ENCODE peak calls at places on chromosomes 12 and 14, in four cellular contexts. One of them, this sample, is unnamed.

GRCh38 chr14:61965030-61965745 is 203.0 kb downstream of the SNAPC1 start:
- DNase-seq in endothelial cell: no peak
- DNase-seq in WERI-Rb-1: no peak
- DNase-seq in H54: no peak
- DNase-seq in this sample: no peak

GRCh38 chr12:46217686-46218508 is 50.9 kb downstream of the SLC38A1 start:
- DNase-seq in endothelial cell: no peak
- DNase-seq in WERI-Rb-1: no peak
- DNase-seq in H54: no peak
- DNase-seq in this sample: no peak

GRCh38 chr14:93035917-93036651 is 79.6 kb downstream of the ITPK1 start:
- DNase-seq in endothelial cell: no peak
- DNase-seq in WERI-Rb-1: no peak
- DNase-seq in H54: peak
- DNase-seq in this sample: peak

GRCh38 chr14:81743605-81744004 is 210.0 kb upstream of the SEL1L start:
- DNase-seq in endothelial cell: no peak
- DNase-seq in WERI-Rb-1: no peak
- DNase-seq in H54: no peak
- DNase-seq in this sample: peak

GRCh38 chr14:51430600-51430999 is 190.6 kb downstream of the TMX1 start:
- DNase-seq in endothelial cell: no peak
- DNase-seq in WERI-Rb-1: no peak
- DNase-seq in H54: no peak
- DNase-seq in this sample: no peak

GRCh38 chr12:64824500-64825142 is at the start of gene TBC1D30:
- DNase-seq in endothelial cell: peak
- DNase-seq in WERI-Rb-1: peak
- DNase-seq in H54: no peak
- DNase-seq in this sample: peak

GRCh38 chr12:52645120-52645761 is 6.8 kb downstream of the KRT2 start:
- DNase-seq in endothelial cell: no peak
- DNase-seq in WERI-Rb-1: no peak
- DNase-seq in H54: no peak
- DNase-seq in this sample: no peak

GRCh38 chr12:52518574-52519469 is 1.4 kb downstream of the KRT5 start:
- DNase-seq in endothelial cell: no peak
- DNase-seq in WERI-Rb-1: no peak
- DNase-seq in H54: no peak
- DNase-seq in this sample: no peak

GRCh38 chr12:104604070-104604994 is 147.6 kb downstream of the CHST11 start:
- DNase-seq in endothelial cell: peak
- DNase-seq in WERI-Rb-1: no peak
- DNase-seq in H54: peak
- DNase-seq in this sample: no peak

GRCh38 chr12:110079477-110080400 is 31.4 kb upstream of the C12orf76 start:
- DNase-seq in endothelial cell: no peak
- DNase-seq in WERI-Rb-1: no peak
- DNase-seq in H54: no peak
- DNase-seq in this sample: peak

GRCh38 chr12:2691340-2692111 is 103.2 kb upstream of the FKBP4 start:
- DNase-seq in endothelial cell: peak
- DNase-seq in WERI-Rb-1: peak
- DNase-seq in H54: no peak
- DNase-seq in this sample: no peak

GRCh38 chr14:72892103-72892878 is 1.6 kb downstream of the DPF3 start:
- DNase-seq in endothelial cell: peak
- DNase-seq in WERI-Rb-1: no peak
- DNase-seq in H54: peak
- DNase-seq in this sample: peak

GRCh38 chr12:58425481-58426392 is 484.4 kb downstream of the ATP23 start:
- DNase-seq in endothelial cell: no peak
- DNase-seq in WERI-Rb-1: no peak
- DNase-seq in H54: peak
- DNase-seq in this sample: peak

GRCh38 chr12:10395390-10395998 is 5.7 kb upstream of the KLRK1 start:
- DNase-seq in endothelial cell: no peak
- DNase-seq in WERI-Rb-1: no peak
- DNase-seq in H54: peak
- DNase-seq in this sample: no peak

GRCh38 chr14:105974902-105975301 is 448.5 kb downstream of the TMEM121 start:
- DNase-seq in endothelial cell: no peak
- DNase-seq in WERI-Rb-1: peak
- DNase-seq in H54: no peak
- DNase-seq in this sample: no peak

GRCh38 chr14:88791252-88791621 is 1.5 kb downstream of the EML5 start:
- DNase-seq in endothelial cell: no peak
- DNase-seq in WERI-Rb-1: no peak
- DNase-seq in H54: no peak
- DNase-seq in this sample: no peak

GRCh38 chr12:233615-233968 is 19.6 kb upstream of the SLC6A12 start:
- DNase-seq in endothelial cell: no peak
- DNase-seq in WERI-Rb-1: no peak
- DNase-seq in H54: no peak
- DNase-seq in this sample: no peak

GRCh38 chr14:36625014-36625413 is 36.6 kb upstream of the PAX9 start:
- DNase-seq in endothelial cell: no peak
- DNase-seq in WERI-Rb-1: no peak
- DNase-seq in H54: no peak
- DNase-seq in this sample: no peak

GRCh38 chr12:76020281-76020680 is 11.3 kb downstream of the PHLDA1 start:
- DNase-seq in endothelial cell: no peak
- DNase-seq in WERI-Rb-1: no peak
- DNase-seq in H54: no peak
- DNase-seq in this sample: no peak

GRCh38 chr12:82788594-82788993 is 101.9 kb downstream of the TMTC2 start:
- DNase-seq in endothelial cell: no peak
- DNase-seq in WERI-Rb-1: no peak
- DNase-seq in H54: no peak
- DNase-seq in this sample: no peak

GRCh38 chr14:103529383-103530365 is 678 bp downstream of the TRMT61A start:
- DNase-seq in endothelial cell: no peak
- DNase-seq in WERI-Rb-1: no peak
- DNase-seq in H54: no peak
- DNase-seq in this sample: no peak

GRCh38 chr14:31025335-31026075 is at the start of gene AP4S1:
- DNase-seq in endothelial cell: peak
- DNase-seq in WERI-Rb-1: peak
- DNase-seq in H54: peak
- DNase-seq in this sample: peak

GRCh38 chr12:32083489-32083888 is 23.2 kb upstream of the BICD1 start:
- DNase-seq in endothelial cell: no peak
- DNase-seq in WERI-Rb-1: no peak
- DNase-seq in H54: no peak
- DNase-seq in this sample: no peak

GRCh38 chr14:83172363-83172762 is 1638.7 kb upstream of the SEL1L start:
- DNase-seq in endothelial cell: no peak
- DNase-seq in WERI-Rb-1: no peak
- DNase-seq in H54: peak
- DNase-seq in this sample: no peak

GRCh38 chr12:130601327-130601726 is 114.8 kb downstream of the RIMBP2 start:
- DNase-seq in endothelial cell: no peak
- DNase-seq in WERI-Rb-1: no peak
- DNase-seq in H54: no peak
- DNase-seq in this sample: no peak

GRCh38 chr14:69242311-69243224 is 17.4 kb upstream of the GALNT16 start:
- DNase-seq in endothelial cell: peak
- DNase-seq in WERI-Rb-1: peak
- DNase-seq in H54: no peak
- DNase-seq in this sample: peak

GRCh38 chr12:18296909-18297280 is 35.6 kb downstream of the PIK3C2G start:
- DNase-seq in endothelial cell: no peak
- DNase-seq in WERI-Rb-1: no peak
- DNase-seq in H54: no peak
- DNase-seq in this sample: no peak

GRCh38 chr12:19200261-19200660 is 70.7 kb downstream of the PLEKHA5 start:
- DNase-seq in endothelial cell: no peak
- DNase-seq in WERI-Rb-1: no peak
- DNase-seq in H54: no peak
- DNase-seq in this sample: no peak

This sample was measured in frontal cortex.